ENCODE peak calls at places on chromosomes 11 and 22, in four cellular contexts. One of them, this sample, is unnamed.

GRCh38 chr22:44764974-44765373 is 12.6 kb downstream of the ARHGAP8 start:
- DNase-seq in AG04450: no peak
- DNase-seq in stimulated activated CD4-positive, alpha-beta T cell treated with anti-CD3 and anti-CD28 coated beads, Interleukin-2, amount 100 ng/mL, for 24 hours: no peak
- DNase-seq in T-helper 2 cell: no peak
- DNase-seq in this sample: no peak

GRCh38 chr22:49042877-49043859 is 784.5 kb downstream of the BRD1 start:
- DNase-seq in stimulated activated CD4-positive, alpha-beta T cell treated with anti-CD3 and anti-CD28 coated beads, Interleukin-2, amount 100 ng/mL, for 24 hours: no peak
- DNase-seq in T-helper 2 cell: no peak
- DNase-seq in AG04450: no peak
- DNase-seq in this sample: no peak

GRCh38 chr11:71429701-71430100 is 18.5 kb downstream of the DHCR7 start:
- DNase-seq in stimulated activated CD4-positive, alpha-beta T cell treated with anti-CD3 and anti-CD28 coated beads, Interleukin-2, amount 100 ng/mL, for 24 hours: no peak
- DNase-seq in AG04450: no peak
- DNase-seq in T-helper 2 cell: no peak
- DNase-seq in this sample: no peak

GRCh38 chr22:49632199-49633009 is 195.3 kb downstream of the BRD1 start:
- DNase-seq in AG04450: no peak
- DNase-seq in T-helper 2 cell: no peak
- DNase-seq in stimulated activated CD4-positive, alpha-beta T cell treated with anti-CD3 and anti-CD28 coated beads, Interleukin-2, amount 100 ng/mL, for 24 hours: peak; percentile 20
- DNase-seq in this sample: no peak

GRCh38 chr11:92440701-92441338 is 216.2 kb downstream of the FAT3 start:
- DNase-seq in T-helper 2 cell: no peak
- DNase-seq in stimulated activated CD4-positive, alpha-beta T cell treated with anti-CD3 and anti-CD28 coated beads, Interleukin-2, amount 100 ng/mL, for 24 hours: no peak
- DNase-seq in AG04450: no peak
- DNase-seq in this sample: no peak

GRCh38 chr11:126969865-126970479 is 30.6 kb downstream of the KIRREL3 start:
- DNase-seq in T-helper 2 cell: no peak
- DNase-seq in stimulated activated CD4-positive, alpha-beta T cell treated with anti-CD3 and anti-CD28 coated beads, Interleukin-2, amount 100 ng/mL, for 24 hours: no peak
- DNase-seq in AG04450: no peak
- DNase-seq in this sample: no peak

GRCh38 chr11:3903207-3903896 is 47.9 kb downstream of the STIM1 start:
- DNase-seq in stimulated activated CD4-positive, alpha-beta T cell treated with anti-CD3 and anti-CD28 coated beads, Interleukin-2, amount 100 ng/mL, for 24 hours: no peak
- DNase-seq in AG04450: no peak
- DNase-seq in T-helper 2 cell: no peak
- DNase-seq in this sample: no peak

GRCh38 chr11:113677648-113678047 is 28.5 kb downstream of the TMPRSS5 start:
- DNase-seq in AG04450: no peak
- DNase-seq in T-helper 2 cell: no peak
- DNase-seq in stimulated activated CD4-positive, alpha-beta T cell treated with anti-CD3 and anti-CD28 coated beads, Interleukin-2, amount 100 ng/mL, for 24 hours: no peak
- DNase-seq in this sample: no peak

GRCh38 chr11:103109818-103110388 is 677 bp downstream of the DYNC2H1 start:
- DNase-seq in AG04450: no peak
- DNase-seq in stimulated activated CD4-positive, alpha-beta T cell treated with anti-CD3 and anti-CD28 coated beads, Interleukin-2, amount 100 ng/mL, for 24 hours: no peak
- DNase-seq in T-helper 2 cell: no peak
- DNase-seq in this sample: no peak

GRCh38 chr11:75554258-75555022 is 7.6 kb upstream of the SERPINH1 start:
- DNase-seq in T-helper 2 cell: no peak
- DNase-seq in stimulated activated CD4-positive, alpha-beta T cell treated with anti-CD3 and anti-CD28 coated beads, Interleukin-2, amount 100 ng/mL, for 24 hours: no peak
- DNase-seq in AG04450: peak; percentile 100
- DNase-seq in this sample: no peak

GRCh38 chr11:44304091-44305084 is 5.6 kb downstream of the ALX4 start:
- DNase-seq in T-helper 2 cell: no peak
- DNase-seq in AG04450: no peak
- DNase-seq in stimulated activated CD4-positive, alpha-beta T cell treated with anti-CD3 and anti-CD28 coated beads, Interleukin-2, amount 100 ng/mL, for 24 hours: no peak
- DNase-seq in this sample: no peak

GRCh38 chr22:37401401-37401859 is 25.8 kb downstream of the ELFN2 start:
- DNase-seq in AG04450: no peak
- DNase-seq in T-helper 2 cell: no peak
- DNase-seq in stimulated activated CD4-positive, alpha-beta T cell treated with anti-CD3 and anti-CD28 coated beads, Interleukin-2, amount 100 ng/mL, for 24 hours: no peak
- DNase-seq in this sample: no peak

GRCh38 chr11:77042111-77042726 is 8.0 kb downstream of the B3GNT6 start:
- DNase-seq in stimulated activated CD4-positive, alpha-beta T cell treated with anti-CD3 and anti-CD28 coated beads, Interleukin-2, amount 100 ng/mL, for 24 hours: no peak
- DNase-seq in AG04450: no peak
- DNase-seq in T-helper 2 cell: no peak
- DNase-seq in this sample: no peak

GRCh38 chr11:123405123-123405592 is 24.9 kb upstream of the GRAMD1B start:
- DNase-seq in T-helper 2 cell: no peak
- DNase-seq in stimulated activated CD4-positive, alpha-beta T cell treated with anti-CD3 and anti-CD28 coated beads, Interleukin-2, amount 100 ng/mL, for 24 hours: no peak
- DNase-seq in AG04450: no peak
- DNase-seq in this sample: no peak

GRCh38 chr22:22025320-22026156 is 43.0 kb upstream of the TOP3B start:
- DNase-seq in AG04450: no peak
- DNase-seq in T-helper 2 cell: no peak
- DNase-seq in stimulated activated CD4-positive, alpha-beta T cell treated with anti-CD3 and anti-CD28 coated beads, Interleukin-2, amount 100 ng/mL, for 24 hours: no peak
- DNase-seq in this sample: no peak

GRCh38 chr22:45870011-45870410 is 107.0 kb downstream of the WNT7B start:
- DNase-seq in T-helper 2 cell: no peak
- DNase-seq in stimulated activated CD4-positive, alpha-beta T cell treated with anti-CD3 and anti-CD28 coated beads, Interleukin-2, amount 100 ng/mL, for 24 hours: no peak
- DNase-seq in AG04450: no peak
- DNase-seq in this sample: no peak

GRCh38 chr22:19895160-19895849 is 40.6 kb upstream of the GNB1L start:
- DNase-seq in stimulated activated CD4-positive, alpha-beta T cell treated with anti-CD3 and anti-CD28 coated beads, Interleukin-2, amount 100 ng/mL, for 24 hours: no peak
- DNase-seq in AG04450: no peak
- DNase-seq in T-helper 2 cell: no peak
- DNase-seq in this sample: no peak

GRCh38 chr11:65150513-65151271 is 16.4 kb upstream of the SYVN1 start:
- DNase-seq in T-helper 2 cell: no peak
- DNase-seq in stimulated activated CD4-positive, alpha-beta T cell treated with anti-CD3 and anti-CD28 coated beads, Interleukin-2, amount 100 ng/mL, for 24 hours: peak; percentile 41
- DNase-seq in AG04450: no peak
- DNase-seq in this sample: no peak

GRCh38 chr11:43955381-43956118 is 13.1 kb downstream of the C11orf96 start:
- DNase-seq in AG04450: no peak
- DNase-seq in stimulated activated CD4-positive, alpha-beta T cell treated with anti-CD3 and anti-CD28 coated beads, Interleukin-2, amount 100 ng/mL, for 24 hours: no peak
- DNase-seq in T-helper 2 cell: no peak
- DNase-seq in this sample: no peak

GRCh38 chr22:17087176-17088131 is 2.7 kb downstream of the IL17RA start:
- DNase-seq in AG04450: peak; percentile 65
- DNase-seq in T-helper 2 cell: no peak
- DNase-seq in stimulated activated CD4-positive, alpha-beta T cell treated with anti-CD3 and anti-CD28 coated beads, Interleukin-2, amount 100 ng/mL, for 24 hours: peak; percentile 58
- DNase-seq in this sample: peak; percentile 39

GRCh38 chr11:5339771-5340322 is 3.5 kb downstream of the OR51B5 start:
- DNase-seq in T-helper 2 cell: no peak
- DNase-seq in AG04450: no peak
- DNase-seq in stimulated activated CD4-positive, alpha-beta T cell treated with anti-CD3 and anti-CD28 coated beads, Interleukin-2, amount 100 ng/mL, for 24 hours: no peak
- DNase-seq in this sample: no peak

GRCh38 chr11:28461846-28462245 is 353.7 kb downstream of the METTL15 start:
- DNase-seq in stimulated activated CD4-positive, alpha-beta T cell treated with anti-CD3 and anti-CD28 coated beads, Interleukin-2, amount 100 ng/mL, for 24 hours: no peak
- DNase-seq in AG04450: no peak
- DNase-seq in T-helper 2 cell: no peak
- DNase-seq in this sample: no peak

GRCh38 chr11:134634897-134635831 is 223.1 kb upstream of the B3GAT1 start:
- DNase-seq in AG04450: no peak
- DNase-seq in T-helper 2 cell: no peak
- DNase-seq in stimulated activated CD4-positive, alpha-beta T cell treated with anti-CD3 and anti-CD28 coated beads, Interleukin-2, amount 100 ng/mL, for 24 hours: no peak
- DNase-seq in this sample: no peak

GRCh38 chr11:47494996-47495855 is 46.3 kb upstream of the RAPSN start:
- DNase-seq in stimulated activated CD4-positive, alpha-beta T cell treated with anti-CD3 and anti-CD28 coated beads, Interleukin-2, amount 100 ng/mL, for 24 hours: no peak
- DNase-seq in T-helper 2 cell: no peak
- DNase-seq in AG04450: peak; percentile 18
- DNase-seq in this sample: no peak

GRCh38 chr11:68855205-68855978 is 13.7 kb upstream of the CPT1A start:
- DNase-seq in stimulated activated CD4-positive, alpha-beta T cell treated with anti-CD3 and anti-CD28 coated beads, Interleukin-2, amount 100 ng/mL, for 24 hours: peak; percentile 23
- DNase-seq in AG04450: no peak
- DNase-seq in T-helper 2 cell: no peak
- DNase-seq in this sample: no peak

GRCh38 chr11:88849368-88849767 is 216.4 kb downstream of the GRM5 start:
- DNase-seq in T-helper 2 cell: no peak
- DNase-seq in AG04450: no peak
- DNase-seq in stimulated activated CD4-positive, alpha-beta T cell treated with anti-CD3 and anti-CD28 coated beads, Interleukin-2, amount 100 ng/mL, for 24 hours: no peak
- DNase-seq in this sample: no peak

GRCh38 chr11:19243601-19244000 is 2.9 kb upstream of the E2F8 start:
- DNase-seq in AG04450: no peak
- DNase-seq in stimulated activated CD4-positive, alpha-beta T cell treated with anti-CD3 and anti-CD28 coated beads, Interleukin-2, amount 100 ng/mL, for 24 hours: no peak
- DNase-seq in T-helper 2 cell: no peak
- DNase-seq in this sample: no peak

GRCh38 chr11:106853850-106854401 is 164.3 kb downstream of the GUCY1A2 start:
- DNase-seq in stimulated activated CD4-positive, alpha-beta T cell treated with anti-CD3 and anti-CD28 coated beads, Interleukin-2, amount 100 ng/mL, for 24 hours: no peak
- DNase-seq in T-helper 2 cell: no peak
- DNase-seq in AG04450: no peak
- DNase-seq in this sample: no peak

GRCh38 chr11:11486002-11486401 is 133.0 kb upstream of the CSNK2A3 start:
- DNase-seq in AG04450: no peak
- DNase-seq in stimulated activated CD4-positive, alpha-beta T cell treated with anti-CD3 and anti-CD28 coated beads, Interleukin-2, amount 100 ng/mL, for 24 hours: no peak
- DNase-seq in T-helper 2 cell: no peak
- DNase-seq in this sample: no peak

GRCh38 chr22:39170825-39171622 is 18.5 kb upstream of the CBX7 start:
- DNase-seq in AG04450: peak; percentile 39
- DNase-seq in stimulated activated CD4-positive, alpha-beta T cell treated with anti-CD3 and anti-CD28 coated beads, Interleukin-2, amount 100 ng/mL, for 24 hours: peak; percentile 90
- DNase-seq in T-helper 2 cell: peak; percentile 77
- DNase-seq in this sample: peak; percentile 64

GRCh38 chr11:8871283-8871775 is 39.7 kb upstream of the AKIP1 start:
- DNase-seq in T-helper 2 cell: no peak
- DNase-seq in AG04450: peak; percentile 87
- DNase-seq in stimulated activated CD4-positive, alpha-beta T cell treated with anti-CD3 and anti-CD28 coated beads, Interleukin-2, amount 100 ng/mL, for 24 hours: no peak
- DNase-seq in this sample: no peak

GRCh38 chr22:27043246-27043645 is 385.9 kb downstream of the MIAT start:
- DNase-seq in stimulated activated CD4-positive, alpha-beta T cell treated with anti-CD3 and anti-CD28 coated beads, Interleukin-2, amount 100 ng/mL, for 24 hours: no peak
- DNase-seq in AG04450: no peak
- DNase-seq in T-helper 2 cell: no peak
- DNase-seq in this sample: no peak

This sample was measured in effector memory CD4-positive, alpha-beta T cell.